ENCODE peak calls at places on chromosomes 6 and 20, in eight cellular contexts. W is MM.1S, B is cardiac muscle cell, T is right atrium auricular region, O is fibroblast of villous mesenchyme, J is breast epithelium, L is astrocyte of the spinal cord, N is HCT116. S is an unnamed sample.

GRCh38 chr6:108203189-108204119 is 37.6 kb downstream of the NR2E1 start:
- DNase-seq in W (no peak), B (no peak), T (no peak), O (no peak), J (no peak), L (no peak), N (no peak), S (no peak)

GRCh38 chr20:9981834-9982233 is 53.0 kb upstream of the ANKEF1 start:
- DNase-seq in W (no peak), B (peak), T (no peak), O (no peak), J (no peak), L (no peak), N (no peak), S (no peak)

GRCh38 chr20:57986776-57987175 is 241.7 kb downstream of the ANKRD60 start:
- DNase-seq in W (no peak), B (no peak), T (no peak), O (no peak), J (no peak), L (no peak), N (no peak), S (no peak)

GRCh38 chr6:37137881-37138568 is 31.9 kb upstream of the PIM1 start:
- DNase-seq in W (no peak), B (peak), T (no peak), O (peak), J (no peak), L (peak), N (no peak), S (peak)

GRCh38 chr6:116531675-116532570 is 13.6 kb downstream of the TRAPPC3L start:
- DNase-seq in W (peak), B (peak), T (no peak), O (peak), J (no peak), L (peak), N (peak), S (no peak)

GRCh38 chr6:75094614-75095321 is 111.1 kb downstream of the COL12A1 start:
- DNase-seq in W (no peak), B (peak), T (no peak), O (peak), J (no peak), L (peak), N (no peak), S (no peak)

GRCh38 chr6:168388641-168389633 is 52.0 kb upstream of the SMOC2 start:
- DNase-seq in W (no peak), B (no peak), T (no peak), O (no peak), J (peak), L (no peak), N (no peak), S (no peak)

GRCh38 chr20:44187054-44187762 is at the start of gene JPH2:
- DNase-seq in W (no peak), B (peak), T (peak), O (peak), J (peak), L (peak), N (no peak), S (no peak)

GRCh38 chr20:58024241-58024721 is 204.2 kb downstream of the ANKRD60 start:
- DNase-seq in W (no peak), B (no peak), T (peak), O (no peak), J (peak), L (no peak), N (no peak), S (no peak)

GRCh38 chr6:46706464-46706863 is 18.8 kb downstream of the TDRD6 start:
- DNase-seq in W (no peak), B (no peak), T (no peak), O (no peak), J (no peak), L (no peak), N (no peak), S (no peak)

GRCh38 chr6:10659697-10660348 is 34.6 kb downstream of the C6orf52 start:
- DNase-seq in W (no peak), B (peak), T (no peak), O (peak), J (no peak), L (no peak), N (no peak), S (no peak)

GRCh38 chr6:12479885-12480284 is 189.7 kb downstream of the EDN1 start:
- DNase-seq in W (no peak), B (peak), T (no peak), O (no peak), J (no peak), L (peak), N (no peak), S (peak)

GRCh38 chr6:100462990-100463684 is 1.6 kb downstream of the SIM1 start:
- DNase-seq in W (no peak), B (no peak), T (no peak), O (no peak), J (no peak), L (no peak), N (no peak), S (no peak)

GRCh38 chr6:48177786-48178185 is 66.8 kb upstream of the PTCHD4 start:
- DNase-seq in W (no peak), B (no peak), T (no peak), O (no peak), J (no peak), L (no peak), N (no peak), S (peak)

GRCh38 chr6:74578339-74578738 is 627.5 kb downstream of the COL12A1 start:
- DNase-seq in W (no peak), B (peak), T (no peak), O (peak), J (no peak), L (peak), N (no peak), S (peak)

GRCh38 chr6:104109806-104110205 is 749.9 kb downstream of the HACE1 start:
- DNase-seq in W (no peak), B (no peak), T (no peak), O (no peak), J (no peak), L (no peak), N (no peak), S (no peak)

GRCh38 chr20:58712823-58713731 is 20.5 kb downstream of the NPEPL1 start:
- DNase-seq in W (no peak), B (no peak), T (peak), O (no peak), J (peak), L (no peak), N (no peak), S (no peak)

GRCh38 chr20:44540834-44541233 is 19.0 kb upstream of the SERINC3 start:
- DNase-seq in W (no peak), B (peak), T (no peak), O (peak), J (no peak), L (peak), N (no peak), S (no peak)

GRCh38 chr6:25105070-25105925 is 169.5 kb upstream of the RIPOR2 start:
- DNase-seq in W (no peak), B (no peak), T (no peak), O (no peak), J (no peak), L (no peak), N (no peak), S (no peak)

GRCh38 chr6:65638047-65638831 is 68.8 kb downstream of the EYS start:
- DNase-seq in W (no peak), B (no peak), T (no peak), O (no peak), J (no peak), L (no peak), N (no peak), S (no peak)

GRCh38 chr6:159002432-159003160 is 2.6 kb upstream of the RSPH3 start:
- DNase-seq in W (no peak), B (no peak), T (no peak), O (peak), J (no peak), L (peak), N (peak), S (peak)

GRCh38 chr6:158999154-158999668 is 791 bp downstream of the RSPH3 start:
- DNase-seq in W (no peak), B (peak), T (no peak), O (peak), J (peak), L (peak), N (no peak), S (no peak)

GRCh38 chr6:159004592-159004991 is 4.6 kb upstream of the RSPH3 start:
- DNase-seq in W (no peak), B (no peak), T (no peak), O (no peak), J (no peak), L (no peak), N (no peak), S (no peak)

GRCh38 chr6:158996863-158997262 is 3.1 kb downstream of the RSPH3 start:
- DNase-seq in W (no peak), B (no peak), T (no peak), O (no peak), J (no peak), L (no peak), N (no peak), S (no peak)

DNA sequence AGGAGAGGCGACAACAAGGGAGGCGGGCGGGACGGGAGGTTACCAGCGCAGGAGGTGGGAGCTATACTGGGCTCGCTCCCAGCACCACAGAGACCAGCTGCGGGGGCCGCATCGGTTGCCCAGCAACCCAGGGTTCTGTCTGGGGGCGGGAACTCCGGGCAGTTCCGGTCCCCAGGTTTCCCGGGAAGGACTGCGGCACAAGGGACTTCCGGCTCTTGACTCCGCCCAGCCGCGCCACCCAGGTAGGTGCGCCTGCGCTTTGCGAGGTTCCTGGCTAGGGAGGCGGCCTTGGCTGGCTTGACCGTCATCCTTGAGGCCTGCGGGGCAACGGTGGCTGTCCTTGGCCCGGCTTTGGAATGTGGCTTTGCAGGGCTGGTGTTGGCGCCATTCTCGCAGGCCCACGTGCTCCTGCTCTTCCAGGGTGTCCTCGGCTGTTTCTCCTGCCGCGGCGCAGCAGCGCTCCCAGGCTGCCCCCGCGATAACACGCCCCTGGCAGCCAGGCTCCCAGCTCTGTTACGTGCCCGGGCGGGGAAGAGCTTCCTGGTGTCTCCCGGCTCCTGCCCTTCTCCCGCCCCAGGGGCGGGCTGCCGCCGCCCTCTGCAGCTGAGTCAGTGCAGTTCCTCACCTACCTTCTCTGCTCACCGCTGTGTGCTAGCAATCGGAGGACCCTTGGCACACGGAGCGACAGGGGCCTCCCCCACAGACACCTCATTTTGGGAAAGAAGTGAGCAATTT is at the start of gene RSPH3:
- DNase-seq in W (peak), B (peak), T (peak), O (peak), J (peak), L (peak), N (peak), S (peak)
- TF ChIP-seq CTCF in W (no peak), B (no peak), T (no peak), O (peak), J (no peak), L (no peak), N (peak), S (peak)

DNA sequence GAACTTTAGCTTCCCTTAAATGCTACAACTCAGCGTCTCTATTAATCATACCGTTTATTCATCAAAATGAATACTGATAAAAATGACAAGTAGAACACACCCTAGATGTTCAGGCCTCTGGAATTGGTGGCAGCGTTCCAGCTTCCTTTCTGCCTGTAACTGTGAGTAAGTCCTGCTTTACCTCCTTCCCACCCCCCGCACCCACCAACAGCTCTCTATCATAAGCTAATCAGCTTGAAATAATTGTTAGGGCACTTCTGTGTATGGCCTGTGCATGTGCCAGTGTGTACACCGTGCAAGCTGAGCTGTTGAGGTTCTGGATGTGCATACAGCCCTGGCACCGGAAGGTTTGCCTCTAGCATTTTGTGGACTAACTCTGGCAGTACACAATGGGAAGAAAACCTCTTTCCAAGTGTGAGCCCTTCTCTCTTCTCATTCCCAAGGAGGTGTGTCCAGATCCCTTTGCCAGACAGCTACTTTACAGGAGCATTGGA is 1.0 kb upstream of the ADGRG6 start:
- DNase-seq in W (no peak), B (peak), T (no peak), O (peak), J (no peak), L (peak), N (peak), S (no peak)
- H3K4me3 ChIP-seq in W (no peak), B (peak), T (peak), O (peak), J (peak), L (peak), N (peak), S (peak)

DNA sequence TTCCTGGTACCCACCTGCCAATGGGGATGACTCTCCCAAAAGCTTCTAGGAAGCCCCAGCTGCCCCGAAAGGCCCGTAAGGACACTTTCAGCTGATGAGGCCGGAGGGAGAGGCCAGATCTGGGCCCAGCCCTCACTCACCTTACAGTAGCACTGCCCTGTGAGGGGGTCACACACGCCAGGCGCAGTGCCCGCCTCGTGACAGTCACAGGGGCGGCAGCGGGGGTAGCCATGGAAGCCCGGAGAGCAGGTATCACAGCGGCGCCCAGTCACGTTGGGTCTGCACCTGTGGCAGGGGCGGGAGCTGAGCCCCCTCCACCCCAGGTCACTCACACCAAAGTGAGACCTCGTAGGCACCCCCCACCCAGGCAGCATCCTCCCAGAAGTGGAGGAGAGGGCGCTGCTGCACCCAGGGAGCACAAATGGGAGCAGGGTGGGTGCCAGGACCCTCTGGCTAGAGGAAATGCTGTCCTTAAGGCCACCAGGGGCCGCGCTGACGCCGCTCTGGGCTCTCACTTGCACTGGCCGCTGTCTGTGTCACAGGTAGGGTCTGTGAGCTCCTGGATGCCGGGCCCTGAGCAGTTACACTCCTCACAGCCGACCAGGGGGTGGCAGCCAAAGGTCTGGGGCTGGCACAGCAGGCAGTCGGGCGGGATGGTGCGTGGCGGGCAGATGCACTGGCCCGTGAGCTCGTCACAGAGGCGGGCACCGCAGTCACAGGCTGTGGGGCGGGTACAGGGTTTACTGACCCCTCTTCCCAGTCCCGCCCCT is 25.1 kb downstream of the ADRM1 start:
- DNase-seq in W (no peak), B (no peak), T (no peak), O (no peak), J (no peak), L (no peak), N (no peak), S (no peak)
- TF ChIP-seq CTCF in W (no peak), B (no peak), T (no peak), O (no peak), J (no peak), L (no peak), N (no peak), S (no peak)

GRCh38 chr6:132687306-132687705 is 26.5 kb downstream of the VNN1 start:
- DNase-seq in W (no peak), B (peak), T (no peak), O (peak), J (no peak), L (peak), N (peak), S (no peak)
- H3K4me3 ChIP-seq in W (no peak), B (no peak), T (no peak), O (no peak), J (no peak), L (no peak), N (no peak), S (no peak)

GRCh38 chr6:89317067-89317466 is 2.0 kb upstream of the GABRR2 start:
- DNase-seq in W (no peak), B (no peak), T (no peak), O (no peak), J (no peak), L (no peak), N (no peak), S (no peak)
- TF ChIP-seq CTCF in W (no peak), B (no peak), T (no peak), O (no peak), J (no peak), L (no peak), N (no peak), S (no peak)

S was measured in HFF-Myc.